ENCODE peak calls at places on chromosomes 11 and 22, in seven cellular contexts. One of them, this sample, is unnamed.
A peak's percentile ranks its signal among the peaks of the same experiment; 100 is the strongest.

GRCh38 chr11:73139476-73140198 is 2.5 kb downstream of the FCHSD2 start:
- DNase-seq in astrocyte of the spinal cord: peak; percentile 66
- DNase-seq in tibial artery: no peak
- DNase-seq in cardiac muscle cell: no peak
- DNase-seq in pancreas: no peak
- DNase-seq in right lobe of liver: no peak
- DNase-seq in body of pancreas: no peak
- DNase-seq in this sample: peak; percentile 48

GRCh38 chr11:76067099-76067498 is 139.2 kb downstream of the WNT11 start:
- DNase-seq in astrocyte of the spinal cord: peak; percentile 48
- DNase-seq in tibial artery: no peak
- DNase-seq in cardiac muscle cell: no peak
- DNase-seq in pancreas: no peak
- DNase-seq in right lobe of liver: no peak
- DNase-seq in body of pancreas: peak; percentile 73
- DNase-seq in this sample: no peak

GRCh38 chr11:69854719-69855118 is 35.5 kb upstream of the FGF3 start:
- DNase-seq in astrocyte of the spinal cord: no peak
- DNase-seq in tibial artery: no peak
- DNase-seq in cardiac muscle cell: no peak
- DNase-seq in pancreas: no peak
- DNase-seq in right lobe of liver: no peak
- DNase-seq in body of pancreas: no peak
- DNase-seq in this sample: no peak

GRCh38 chr11:129856036-129856435 is 39.3 kb downstream of the NFRKB start:
- DNase-seq in astrocyte of the spinal cord: no peak
- DNase-seq in tibial artery: no peak
- DNase-seq in cardiac muscle cell: no peak
- DNase-seq in pancreas: no peak
- DNase-seq in right lobe of liver: no peak
- DNase-seq in body of pancreas: no peak
- DNase-seq in this sample: no peak

GRCh38 chr11:130133716-130134115 is 25.9 kb upstream of the ST14 start:
- DNase-seq in astrocyte of the spinal cord: no peak
- DNase-seq in tibial artery: no peak
- DNase-seq in cardiac muscle cell: no peak
- DNase-seq in pancreas: no peak
- DNase-seq in right lobe of liver: no peak
- DNase-seq in body of pancreas: no peak
- DNase-seq in this sample: no peak

GRCh38 chr11:2299773-2300172 is 1.9 kb downstream of the C11orf21 start:
- DNase-seq in astrocyte of the spinal cord: no peak
- DNase-seq in tibial artery: no peak
- DNase-seq in cardiac muscle cell: no peak
- DNase-seq in pancreas: no peak
- DNase-seq in right lobe of liver: no peak
- DNase-seq in body of pancreas: no peak
- DNase-seq in this sample: no peak

GRCh38 chr11:31236052-31236652 is 133.4 kb downstream of the DCDC1 start:
- DNase-seq in astrocyte of the spinal cord: peak; percentile 10
- DNase-seq in tibial artery: no peak
- DNase-seq in cardiac muscle cell: no peak
- DNase-seq in pancreas: no peak
- DNase-seq in right lobe of liver: no peak
- DNase-seq in body of pancreas: no peak
- DNase-seq in this sample: peak; percentile 2

GRCh38 chr11:60803273-60803936 is 18.3 kb downstream of the MS4A10 start:
- DNase-seq in astrocyte of the spinal cord: no peak
- DNase-seq in tibial artery: no peak
- DNase-seq in cardiac muscle cell: no peak
- DNase-seq in pancreas: no peak
- DNase-seq in right lobe of liver: no peak
- DNase-seq in body of pancreas: no peak
- DNase-seq in this sample: no peak

GRCh38 chr22:36395061-36395849 is 7.5 kb upstream of the MYH9 start:
- DNase-seq in astrocyte of the spinal cord: no peak
- DNase-seq in tibial artery: no peak
- DNase-seq in cardiac muscle cell: no peak
- DNase-seq in pancreas: no peak
- DNase-seq in right lobe of liver: no peak
- DNase-seq in body of pancreas: peak; percentile 39
- DNase-seq in this sample: no peak

GRCh38 chr11:64089027-64089360 is 53.3 kb downstream of the FLRT1 start:
- DNase-seq in astrocyte of the spinal cord: no peak
- DNase-seq in tibial artery: no peak
- DNase-seq in cardiac muscle cell: no peak
- DNase-seq in pancreas: no peak
- DNase-seq in right lobe of liver: no peak
- DNase-seq in body of pancreas: no peak
- DNase-seq in this sample: no peak

GRCh38 chr11:64089915-64090810 is 54.4 kb downstream of the FLRT1 start:
- DNase-seq in astrocyte of the spinal cord: no peak
- DNase-seq in tibial artery: no peak
- DNase-seq in cardiac muscle cell: no peak
- DNase-seq in pancreas: no peak
- DNase-seq in right lobe of liver: no peak
- DNase-seq in body of pancreas: no peak
- DNase-seq in this sample: peak; percentile 54

GRCh38 chr11:64086263-64086938 is 50.7 kb downstream of the FLRT1 start:
- DNase-seq in astrocyte of the spinal cord: no peak
- DNase-seq in tibial artery: no peak
- DNase-seq in cardiac muscle cell: no peak
- DNase-seq in pancreas: no peak
- DNase-seq in right lobe of liver: no peak
- DNase-seq in body of pancreas: peak; percentile 76
- DNase-seq in this sample: peak; percentile 56

GRCh38 chr11:64089493-64089892 is 53.8 kb downstream of the FLRT1 start:
- DNase-seq in astrocyte of the spinal cord: no peak
- DNase-seq in tibial artery: no peak
- DNase-seq in cardiac muscle cell: no peak
- DNase-seq in pancreas: no peak
- DNase-seq in right lobe of liver: no peak
- DNase-seq in body of pancreas: no peak
- DNase-seq in this sample: no peak

DNA sequence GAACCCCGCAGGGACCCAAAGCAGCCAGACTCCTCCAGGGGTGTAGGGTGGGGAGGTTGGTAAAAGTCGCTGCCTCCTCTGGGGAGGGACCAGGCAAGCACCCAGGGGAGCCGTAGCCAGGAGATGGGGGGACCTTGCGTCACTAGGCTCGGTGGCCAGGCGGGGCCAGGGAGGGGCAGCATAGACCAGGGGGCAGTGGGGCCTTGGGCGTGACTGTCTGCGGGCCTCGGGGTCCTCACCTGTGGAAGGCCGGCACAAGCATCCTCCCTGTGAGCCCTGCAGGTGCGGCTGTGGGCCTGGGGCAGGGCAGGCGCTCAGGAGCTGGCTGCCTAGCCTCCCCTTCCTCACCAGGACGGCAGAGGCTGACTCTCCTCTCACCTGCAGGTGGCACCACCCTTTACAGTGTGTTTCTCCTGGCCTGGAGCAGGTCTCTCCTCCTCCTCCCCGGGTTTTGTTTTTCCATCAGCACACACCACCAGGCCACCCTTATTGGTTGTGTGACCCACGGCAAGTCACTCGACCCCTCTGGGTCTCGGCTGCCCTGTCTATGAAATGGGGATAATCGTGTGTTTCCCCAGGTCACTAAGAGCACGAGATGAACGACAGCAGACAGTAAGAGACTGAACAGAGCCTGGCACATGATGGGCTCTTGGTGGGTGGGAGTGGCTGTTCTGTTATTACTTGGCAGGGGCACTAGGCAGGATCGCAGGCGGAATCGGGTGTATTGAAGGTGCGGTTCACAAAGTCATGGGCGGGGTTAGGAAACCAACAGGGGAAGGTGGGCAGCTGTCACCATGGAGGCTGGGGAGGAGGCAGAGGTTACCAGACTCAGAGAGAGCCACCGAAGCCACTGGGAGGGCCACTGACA is 52.7 kb downstream of the FLRT1 start:
- DNase-seq in astrocyte of the spinal cord: no peak
- DNase-seq in tibial artery: no peak
- DNase-seq in cardiac muscle cell: peak; percentile 47
- DNase-seq in pancreas: no peak
- DNase-seq in right lobe of liver: no peak
- DNase-seq in body of pancreas: no peak
- DNase-seq in this sample: no peak
- TF ChIP-seq CTCF in astrocyte of the spinal cord: peak; percentile 20
- TF ChIP-seq CTCF in tibial artery: no peak
- TF ChIP-seq CTCF in cardiac muscle cell: peak; percentile 14
- TF ChIP-seq CTCF in pancreas: no peak
- TF ChIP-seq CTCF in right lobe of liver: peak; percentile 16
- TF ChIP-seq CTCF in body of pancreas: peak; percentile 13
- TF ChIP-seq CTCF in this sample: peak; percentile 18

GRCh38 chr22:27892811-27893210 is 26.2 kb downstream of the PITPNB start:
- DNase-seq in astrocyte of the spinal cord: no peak
- DNase-seq in tibial artery: no peak
- DNase-seq in cardiac muscle cell: no peak
- DNase-seq in pancreas: no peak
- DNase-seq in right lobe of liver: peak; percentile 85
- DNase-seq in body of pancreas: no peak
- DNase-seq in this sample: no peak
- H3K4me3 ChIP-seq in astrocyte of the spinal cord: no peak overlapping the region
- H3K4me3 ChIP-seq in tibial artery: no peak overlapping the region
- H3K4me3 ChIP-seq in cardiac muscle cell: no peak overlapping the region
- H3K4me3 ChIP-seq in pancreas: no peak overlapping the region
- H3K4me3 ChIP-seq in right lobe of liver: peak overlapping the region; percentile 19
- H3K4me3 ChIP-seq in body of pancreas: no peak overlapping the region
- H3K4me3 ChIP-seq in this sample: no peak overlapping the region

GRCh38 chr11:61955031-61955415 is 4.9 kb downstream of the BEST1 start:
- DNase-seq in astrocyte of the spinal cord: peak; percentile 53
- DNase-seq in tibial artery: peak; percentile 86
- DNase-seq in cardiac muscle cell: peak; percentile 57
- DNase-seq in pancreas: no peak
- DNase-seq in right lobe of liver: peak; percentile 81
- DNase-seq in body of pancreas: no peak
- DNase-seq in this sample: peak; percentile 95

GRCh38 chr11:61952882-61953281 is 2.7 kb downstream of the BEST1 start:
- DNase-seq in astrocyte of the spinal cord: no peak
- DNase-seq in tibial artery: no peak
- DNase-seq in cardiac muscle cell: no peak
- DNase-seq in pancreas: no peak
- DNase-seq in right lobe of liver: no peak
- DNase-seq in body of pancreas: no peak
- DNase-seq in this sample: no peak

GRCh38 chr11:61955416-61956135 is 5.4 kb downstream of the BEST1 start:
- DNase-seq in astrocyte of the spinal cord: no peak
- DNase-seq in tibial artery: no peak
- DNase-seq in cardiac muscle cell: peak; percentile 31
- DNase-seq in pancreas: no peak
- DNase-seq in right lobe of liver: no peak
- DNase-seq in body of pancreas: no peak
- DNase-seq in this sample: no peak

GRCh38 chr11:61956191-61957027 is 6.3 kb downstream of the BEST1 start:
- DNase-seq in astrocyte of the spinal cord: no peak
- DNase-seq in tibial artery: no peak
- DNase-seq in cardiac muscle cell: no peak
- DNase-seq in pancreas: no peak
- DNase-seq in right lobe of liver: no peak
- DNase-seq in body of pancreas: no peak
- DNase-seq in this sample: no peak

DNA sequence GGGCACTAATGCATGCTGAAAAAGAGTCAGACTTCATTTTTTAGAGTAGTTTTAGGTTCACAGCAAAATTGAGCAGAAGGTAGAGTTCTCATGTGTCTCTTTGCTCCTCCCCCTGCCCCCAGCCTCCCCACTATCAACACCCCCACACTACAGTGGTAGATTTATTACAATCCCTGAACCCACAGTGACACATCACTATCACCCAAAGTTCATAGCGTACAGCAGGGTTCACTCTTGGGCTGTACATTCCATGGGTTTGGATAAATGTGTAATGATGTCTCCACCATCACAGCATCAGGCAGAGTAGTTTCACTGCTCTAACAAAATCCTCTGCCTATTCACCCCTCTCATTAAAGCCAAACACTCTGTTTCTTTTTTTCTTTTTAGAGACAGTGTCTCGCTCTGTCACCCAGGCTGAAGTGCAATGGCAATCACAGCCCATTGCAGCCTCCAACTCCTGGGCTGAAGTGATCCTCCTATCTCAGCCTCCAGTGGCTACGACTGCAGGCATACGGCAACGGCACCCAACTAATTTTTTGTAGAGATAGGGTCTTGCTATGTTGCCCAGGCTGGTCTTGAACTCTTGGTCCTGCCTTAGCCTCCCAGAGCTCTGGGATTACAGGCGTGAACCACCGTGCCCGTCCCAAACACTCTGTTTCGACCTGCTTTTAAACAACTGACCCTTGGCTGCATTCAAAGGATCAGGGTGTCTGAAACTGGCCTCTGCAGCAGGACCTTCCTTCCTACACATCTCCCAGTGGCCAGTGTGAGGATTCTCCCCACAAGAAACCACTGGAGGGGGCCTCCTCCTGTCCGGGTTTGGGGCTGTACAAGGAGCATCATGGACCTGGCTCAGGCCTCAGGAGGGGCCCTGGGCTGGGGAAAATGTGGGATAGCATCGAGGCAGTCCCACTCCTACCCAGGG is 4.2 kb downstream of the BEST1 start:
- DNase-seq in astrocyte of the spinal cord: no peak
- DNase-seq in tibial artery: no peak
- DNase-seq in cardiac muscle cell: no peak
- DNase-seq in pancreas: no peak
- DNase-seq in right lobe of liver: no peak
- DNase-seq in body of pancreas: no peak
- DNase-seq in this sample: no peak
- TF ChIP-seq CTCF in astrocyte of the spinal cord: no peak
- TF ChIP-seq CTCF in tibial artery: no peak
- TF ChIP-seq CTCF in cardiac muscle cell: no peak
- TF ChIP-seq CTCF in pancreas: no peak
- TF ChIP-seq CTCF in right lobe of liver: no peak
- TF ChIP-seq CTCF in body of pancreas: no peak
- TF ChIP-seq CTCF in this sample: no peak

DNA sequence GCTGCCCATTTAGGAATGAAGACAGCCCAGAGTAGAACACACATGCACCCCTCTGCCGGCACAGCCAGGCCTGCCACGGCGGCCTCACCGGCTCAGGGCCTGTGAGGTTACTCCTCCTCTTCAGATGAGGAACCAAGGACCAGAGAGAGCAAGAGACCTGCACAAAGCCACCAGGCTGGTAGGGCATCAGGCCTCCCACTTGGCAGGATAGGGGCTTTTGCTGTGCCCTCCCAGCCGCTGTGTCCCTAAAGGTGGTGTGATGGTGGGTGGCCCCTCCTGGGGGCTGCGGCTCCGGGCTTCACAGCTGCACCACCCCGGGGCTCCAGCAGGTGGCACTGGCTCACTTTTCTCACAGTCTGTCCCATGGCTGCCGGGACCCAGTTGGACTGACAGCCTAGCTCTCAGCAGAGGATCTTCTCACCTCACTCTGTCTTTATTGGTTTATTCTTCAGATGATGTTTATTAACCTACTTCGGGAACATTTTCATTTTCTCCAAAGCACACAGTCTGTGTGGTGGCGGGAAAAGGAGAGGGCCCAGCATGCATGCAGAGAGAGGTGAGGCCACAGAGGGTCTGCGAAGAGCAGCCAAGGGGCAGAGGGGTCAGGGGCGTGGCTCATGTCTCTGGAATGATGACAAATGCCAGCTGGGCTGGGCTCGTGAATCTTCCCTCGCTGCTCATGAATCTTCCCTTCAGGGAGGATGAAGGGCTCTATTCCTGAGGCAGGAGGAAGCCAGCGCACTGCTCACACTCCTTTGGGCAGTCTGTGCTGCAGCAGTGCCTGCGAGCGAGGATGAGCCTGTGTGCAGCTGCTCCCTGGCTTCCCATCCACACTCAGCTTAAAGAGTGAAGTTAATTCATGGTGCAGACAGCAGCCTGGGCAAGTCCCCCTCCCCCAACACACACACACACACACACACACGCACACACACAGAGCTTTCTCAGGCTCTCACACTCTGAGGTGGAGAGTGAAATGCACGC is 101.1 kb upstream of the PITPNB start:
- DNase-seq in astrocyte of the spinal cord: peak; percentile 37
- DNase-seq in tibial artery: peak; percentile 75
- DNase-seq in cardiac muscle cell: peak; percentile 72
- DNase-seq in pancreas: peak; percentile 84
- DNase-seq in right lobe of liver: peak; percentile 75
- DNase-seq in body of pancreas: peak; percentile 79
- DNase-seq in this sample: peak; percentile 80
- H3K4me3 ChIP-seq in astrocyte of the spinal cord: no peak overlapping the region
- H3K4me3 ChIP-seq in tibial artery: no peak overlapping the region
- H3K4me3 ChIP-seq in cardiac muscle cell: no peak overlapping the region
- H3K4me3 ChIP-seq in pancreas: no peak overlapping the region
- H3K4me3 ChIP-seq in right lobe of liver: no peak overlapping the region
- H3K4me3 ChIP-seq in body of pancreas: no peak overlapping the region
- H3K4me3 ChIP-seq in this sample: peak overlapping the region; percentile 40